ENCODE peak calls at places on chromosomes 2 and 18, in nine cellular contexts. One of them, this sample, is unnamed.

GRCh38 chr18:35456181-35456850 is 41.4 kb downstream of the INO80C start:
- DNase-seq in gastrocnemius medialis: no peak
- DNase-seq in naive thymus-derived CD4-positive, alpha-beta T cell: no peak
- DNase-seq in foreskin fibroblast: no peak
- DNase-seq in neuronal stem cell: no peak
- DNase-seq in A549: peak; percentile 75
- DNase-seq in CD8-positive, alpha-beta memory T cell: no peak
- DNase-seq in keratinocyte: no peak
- DNase-seq in GM12865: no peak
- DNase-seq in this sample: no peak

GRCh38 chr2:68185541-68186164 is 28.0 kb downstream of the PNO1 start:
- DNase-seq in CD8-positive, alpha-beta memory T cell: peak; percentile 41
- DNase-seq in keratinocyte: no peak
- DNase-seq in GM12865: peak; percentile 83
- DNase-seq in foreskin fibroblast: no peak
- DNase-seq in neuronal stem cell: peak; percentile 51
- DNase-seq in naive thymus-derived CD4-positive, alpha-beta T cell: peak; percentile 43
- DNase-seq in A549: peak; percentile 81
- DNase-seq in gastrocnemius medialis: no peak
- DNase-seq in this sample: peak; percentile 40

GRCh38 chr2:128585706-128586105 is 267.0 kb upstream of the HS6ST1 start:
- DNase-seq in GM12865: no peak
- DNase-seq in A549: no peak
- DNase-seq in gastrocnemius medialis: no peak
- DNase-seq in neuronal stem cell: no peak
- DNase-seq in keratinocyte: peak; percentile 67
- DNase-seq in naive thymus-derived CD4-positive, alpha-beta T cell: no peak
- DNase-seq in CD8-positive, alpha-beta memory T cell: no peak
- DNase-seq in foreskin fibroblast: peak; percentile 91
- DNase-seq in this sample: no peak

GRCh38 chr18:46468431-46469180 is 188.4 kb downstream of the LOXHD1 start:
- DNase-seq in naive thymus-derived CD4-positive, alpha-beta T cell: no peak
- DNase-seq in GM12865: no peak
- DNase-seq in neuronal stem cell: no peak
- DNase-seq in CD8-positive, alpha-beta memory T cell: no peak
- DNase-seq in foreskin fibroblast: no peak
- DNase-seq in keratinocyte: no peak
- DNase-seq in gastrocnemius medialis: no peak
- DNase-seq in A549: no peak
- DNase-seq in this sample: no peak

GRCh38 chr2:145595296-145595695 is 1075.4 kb upstream of the ZEB2 start:
- DNase-seq in CD8-positive, alpha-beta memory T cell: no peak
- DNase-seq in foreskin fibroblast: no peak
- DNase-seq in gastrocnemius medialis: no peak
- DNase-seq in keratinocyte: no peak
- DNase-seq in neuronal stem cell: no peak
- DNase-seq in GM12865: no peak
- DNase-seq in naive thymus-derived CD4-positive, alpha-beta T cell: no peak
- DNase-seq in A549: no peak
- DNase-seq in this sample: no peak

GRCh38 chr18:49094136-49094535 is 143.4 kb upstream of the SMAD7 start:
- DNase-seq in GM12865: no peak
- DNase-seq in keratinocyte: no peak
- DNase-seq in CD8-positive, alpha-beta memory T cell: no peak
- DNase-seq in neuronal stem cell: no peak
- DNase-seq in naive thymus-derived CD4-positive, alpha-beta T cell: no peak
- DNase-seq in A549: no peak
- DNase-seq in gastrocnemius medialis: no peak
- DNase-seq in foreskin fibroblast: no peak
- DNase-seq in this sample: no peak

GRCh38 chr2:120869659-120870466 is 134.2 kb downstream of the GLI2 start:
- DNase-seq in foreskin fibroblast: no peak
- DNase-seq in naive thymus-derived CD4-positive, alpha-beta T cell: no peak
- DNase-seq in GM12865: no peak
- DNase-seq in CD8-positive, alpha-beta memory T cell: no peak
- DNase-seq in neuronal stem cell: no peak
- DNase-seq in A549: no peak
- DNase-seq in gastrocnemius medialis: no peak
- DNase-seq in keratinocyte: no peak
- DNase-seq in this sample: no peak

GRCh38 chr18:44729631-44730101 is 49.0 kb downstream of the SETBP1 start:
- DNase-seq in GM12865: peak; percentile 35
- DNase-seq in gastrocnemius medialis: no peak
- DNase-seq in neuronal stem cell: no peak
- DNase-seq in naive thymus-derived CD4-positive, alpha-beta T cell: peak; percentile 45
- DNase-seq in CD8-positive, alpha-beta memory T cell: peak; percentile 70
- DNase-seq in A549: no peak
- DNase-seq in keratinocyte: no peak
- DNase-seq in foreskin fibroblast: peak; percentile 89
- DNase-seq in this sample: no peak

GRCh38 chr18:47931707-47932103 is 1.2 kb upstream of the SMAD2 start:
- DNase-seq in foreskin fibroblast: peak; percentile 26
- DNase-seq in A549: peak; percentile 76
- DNase-seq in gastrocnemius medialis: peak; percentile 9
- DNase-seq in naive thymus-derived CD4-positive, alpha-beta T cell: peak; percentile 29
- DNase-seq in CD8-positive, alpha-beta memory T cell: no peak
- DNase-seq in neuronal stem cell: no peak
- DNase-seq in GM12865: peak; percentile 54
- DNase-seq in keratinocyte: no peak
- DNase-seq in this sample: peak; percentile 29

GRCh38 chr2:223811757-223812156 is 25.6 kb downstream of the AP1S3 start:
- DNase-seq in GM12865: no peak
- DNase-seq in gastrocnemius medialis: no peak
- DNase-seq in A549: no peak
- DNase-seq in keratinocyte: no peak
- DNase-seq in naive thymus-derived CD4-positive, alpha-beta T cell: no peak
- DNase-seq in CD8-positive, alpha-beta memory T cell: no peak
- DNase-seq in neuronal stem cell: no peak
- DNase-seq in foreskin fibroblast: no peak
- DNase-seq in this sample: no peak

GRCh38 chr2:66601624-66602023 is 166.7 kb downstream of the MEIS1 start:
- DNase-seq in gastrocnemius medialis: no peak
- DNase-seq in foreskin fibroblast: no peak
- DNase-seq in neuronal stem cell: no peak
- DNase-seq in CD8-positive, alpha-beta memory T cell: no peak
- DNase-seq in keratinocyte: no peak
- DNase-seq in naive thymus-derived CD4-positive, alpha-beta T cell: no peak
- DNase-seq in GM12865: no peak
- DNase-seq in A549: no peak
- DNase-seq in this sample: no peak

GRCh38 chr2:101823347-101823791 is 125.9 kb downstream of the MAP4K4 start:
- DNase-seq in keratinocyte: no peak
- DNase-seq in GM12865: peak; percentile 75
- DNase-seq in neuronal stem cell: peak; percentile 54
- DNase-seq in naive thymus-derived CD4-positive, alpha-beta T cell: peak; percentile 49
- DNase-seq in foreskin fibroblast: peak; percentile 62
- DNase-seq in gastrocnemius medialis: peak; percentile 13
- DNase-seq in A549: peak; percentile 67
- DNase-seq in CD8-positive, alpha-beta memory T cell: peak; percentile 52
- DNase-seq in this sample: peak; percentile 21

GRCh38 chr2:133821107-133821760 is 253.0 kb upstream of the NCKAP5 start:
- DNase-seq in CD8-positive, alpha-beta memory T cell: no peak
- DNase-seq in keratinocyte: no peak
- DNase-seq in naive thymus-derived CD4-positive, alpha-beta T cell: no peak
- DNase-seq in neuronal stem cell: no peak
- DNase-seq in GM12865: no peak
- DNase-seq in A549: no peak
- DNase-seq in foreskin fibroblast: peak; percentile 88
- DNase-seq in gastrocnemius medialis: no peak
- DNase-seq in this sample: no peak

GRCh38 chr2:217820066-217820819 is 182.6 kb downstream of the TNS1 start:
- DNase-seq in CD8-positive, alpha-beta memory T cell: no peak
- DNase-seq in GM12865: no peak
- DNase-seq in gastrocnemius medialis: no peak
- DNase-seq in foreskin fibroblast: no peak
- DNase-seq in neuronal stem cell: peak; percentile 37
- DNase-seq in A549: no peak
- DNase-seq in naive thymus-derived CD4-positive, alpha-beta T cell: no peak
- DNase-seq in keratinocyte: no peak
- DNase-seq in this sample: no peak

GRCh38 chr2:217817466-217818292 is 185.1 kb downstream of the TNS1 start:
- DNase-seq in GM12865: no peak
- DNase-seq in neuronal stem cell: no peak
- DNase-seq in naive thymus-derived CD4-positive, alpha-beta T cell: no peak
- DNase-seq in A549: no peak
- DNase-seq in keratinocyte: no peak
- DNase-seq in CD8-positive, alpha-beta memory T cell: no peak
- DNase-seq in foreskin fibroblast: no peak
- DNase-seq in gastrocnemius medialis: no peak
- DNase-seq in this sample: no peak

GRCh38 chr2:217820904-217821303 is 181.9 kb downstream of the TNS1 start:
- DNase-seq in naive thymus-derived CD4-positive, alpha-beta T cell: no peak
- DNase-seq in neuronal stem cell: no peak
- DNase-seq in CD8-positive, alpha-beta memory T cell: no peak
- DNase-seq in gastrocnemius medialis: no peak
- DNase-seq in GM12865: no peak
- DNase-seq in A549: no peak
- DNase-seq in foreskin fibroblast: no peak
- DNase-seq in keratinocyte: no peak
- DNase-seq in this sample: no peak

GRCh38 chr2:217816396-217816869 is 186.4 kb downstream of the TNS1 start:
- DNase-seq in foreskin fibroblast: no peak
- DNase-seq in naive thymus-derived CD4-positive, alpha-beta T cell: no peak
- DNase-seq in gastrocnemius medialis: no peak
- DNase-seq in neuronal stem cell: no peak
- DNase-seq in keratinocyte: no peak
- DNase-seq in A549: no peak
- DNase-seq in GM12865: no peak
- DNase-seq in CD8-positive, alpha-beta memory T cell: no peak
- DNase-seq in this sample: no peak

GRCh38 chr2:217818293-217818850 is 184.4 kb downstream of the TNS1 start:
- DNase-seq in gastrocnemius medialis: no peak
- DNase-seq in naive thymus-derived CD4-positive, alpha-beta T cell: no peak
- DNase-seq in A549: no peak
- DNase-seq in GM12865: no peak
- DNase-seq in foreskin fibroblast: no peak
- DNase-seq in CD8-positive, alpha-beta memory T cell: no peak
- DNase-seq in keratinocyte: no peak
- DNase-seq in neuronal stem cell: no peak
- DNase-seq in this sample: no peak
- H3K4me3 ChIP-seq in gastrocnemius medialis: no peak overlapping the region
- H3K4me3 ChIP-seq in naive thymus-derived CD4-positive, alpha-beta T cell: no peak overlapping the region
- H3K4me3 ChIP-seq in A549: no peak overlapping the region
- H3K4me3 ChIP-seq in GM12865: no peak overlapping the region
- H3K4me3 ChIP-seq in foreskin fibroblast: no peak overlapping the region
- H3K4me3 ChIP-seq in CD8-positive, alpha-beta memory T cell: no peak overlapping the region
- H3K4me3 ChIP-seq in keratinocyte: no peak overlapping the region
- H3K4me3 ChIP-seq in neuronal stem cell: no peak overlapping the region
- H3K4me3 ChIP-seq in this sample: no peak overlapping the region

DNA sequence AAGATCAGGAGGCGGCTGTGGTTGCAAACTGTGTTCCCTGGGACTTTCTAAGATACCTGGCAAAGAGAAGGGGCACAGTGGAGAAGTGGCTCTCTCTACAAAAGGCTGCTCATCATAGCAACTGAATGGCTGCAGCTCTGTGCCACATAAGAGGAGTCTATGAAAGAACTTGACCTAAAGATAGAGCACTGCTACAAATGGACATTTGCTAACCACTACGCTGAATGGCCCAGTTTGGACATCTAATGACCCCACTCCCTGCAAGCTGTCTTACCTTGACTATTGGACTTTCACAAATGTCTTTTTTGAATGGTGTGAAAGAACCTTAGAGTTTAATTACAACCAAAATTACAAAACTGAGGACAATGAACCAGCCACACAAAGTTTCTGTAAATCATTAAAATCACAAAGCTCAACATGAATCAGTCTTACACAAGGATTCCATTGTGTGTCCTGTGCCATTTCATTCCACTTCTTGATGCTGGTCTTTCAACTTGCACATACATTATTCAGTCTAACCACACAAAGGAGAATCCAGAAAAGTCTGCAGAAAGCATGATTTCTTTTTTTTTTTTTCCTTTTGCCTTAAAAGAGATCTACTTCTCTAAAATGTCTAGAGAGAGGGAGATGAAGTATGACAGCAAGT is 154.0 kb downstream of the LAMA1 start:
- DNase-seq in GM12865: no peak
- DNase-seq in keratinocyte: no peak
- DNase-seq in gastrocnemius medialis: no peak
- DNase-seq in naive thymus-derived CD4-positive, alpha-beta T cell: no peak
- DNase-seq in neuronal stem cell: no peak
- DNase-seq in CD8-positive, alpha-beta memory T cell: no peak
- DNase-seq in A549: no peak
- DNase-seq in foreskin fibroblast: no peak
- DNase-seq in this sample: no peak
- H3K4me3 ChIP-seq in GM12865: no peak overlapping the region
- H3K4me3 ChIP-seq in keratinocyte: no peak overlapping the region
- H3K4me3 ChIP-seq in gastrocnemius medialis: no peak overlapping the region
- H3K4me3 ChIP-seq in naive thymus-derived CD4-positive, alpha-beta T cell: no peak overlapping the region
- H3K4me3 ChIP-seq in neuronal stem cell: no peak overlapping the region
- H3K4me3 ChIP-seq in CD8-positive, alpha-beta memory T cell: no peak overlapping the region
- H3K4me3 ChIP-seq in A549: no peak overlapping the region
- H3K4me3 ChIP-seq in foreskin fibroblast: no peak overlapping the region
- H3K4me3 ChIP-seq in this sample: no peak overlapping the region

GRCh38 chr2:183123959-183124221 is 353 bp upstream of the NUP35 start:
- DNase-seq in neuronal stem cell: no peak
- DNase-seq in naive thymus-derived CD4-positive, alpha-beta T cell: no peak
- DNase-seq in A549: no peak
- DNase-seq in CD8-positive, alpha-beta memory T cell: no peak
- DNase-seq in gastrocnemius medialis: no peak
- DNase-seq in GM12865: no peak
- DNase-seq in keratinocyte: no peak
- DNase-seq in foreskin fibroblast: no peak
- DNase-seq in this sample: no peak

GRCh38 chr2:183124957-183125255 is 663 bp downstream of the NUP35 start:
- DNase-seq in GM12865: no peak
- DNase-seq in A549: no peak
- DNase-seq in foreskin fibroblast: no peak
- DNase-seq in keratinocyte: no peak
- DNase-seq in naive thymus-derived CD4-positive, alpha-beta T cell: no peak
- DNase-seq in neuronal stem cell: peak; percentile 2
- DNase-seq in gastrocnemius medialis: no peak
- DNase-seq in CD8-positive, alpha-beta memory T cell: no peak
- DNase-seq in this sample: no peak

GRCh38 chr2:183125659-183126341 is 1.6 kb downstream of the NUP35 start:
- DNase-seq in gastrocnemius medialis: no peak
- DNase-seq in A549: no peak
- DNase-seq in keratinocyte: no peak
- DNase-seq in GM12865: no peak
- DNase-seq in foreskin fibroblast: no peak
- DNase-seq in naive thymus-derived CD4-positive, alpha-beta T cell: no peak
- DNase-seq in neuronal stem cell: no peak
- DNase-seq in CD8-positive, alpha-beta memory T cell: no peak
- DNase-seq in this sample: no peak

GRCh38 chr2:183124222-183124956 is at the start of gene NUP35:
- DNase-seq in A549: peak; percentile 94
- DNase-seq in keratinocyte: peak; percentile 41
- DNase-seq in CD8-positive, alpha-beta memory T cell: peak; percentile 83
- DNase-seq in naive thymus-derived CD4-positive, alpha-beta T cell: peak; percentile 80
- DNase-seq in neuronal stem cell: peak; percentile 90
- DNase-seq in gastrocnemius medialis: peak; percentile 66
- DNase-seq in GM12865: peak; percentile 92
- DNase-seq in foreskin fibroblast: peak; percentile 83
- DNase-seq in this sample: peak; percentile 75

GRCh38 chr2:183126635-183127034 is 2.4 kb downstream of the NUP35 start:
- DNase-seq in neuronal stem cell: no peak
- DNase-seq in gastrocnemius medialis: no peak
- DNase-seq in keratinocyte: no peak
- DNase-seq in A549: no peak
- DNase-seq in naive thymus-derived CD4-positive, alpha-beta T cell: no peak
- DNase-seq in CD8-positive, alpha-beta memory T cell: no peak
- DNase-seq in foreskin fibroblast: no peak
- DNase-seq in GM12865: no peak
- DNase-seq in this sample: no peak
- H3K4me3 ChIP-seq in neuronal stem cell: no peak overlapping the region
- H3K4me3 ChIP-seq in gastrocnemius medialis: no peak overlapping the region
- H3K4me3 ChIP-seq in keratinocyte: no peak overlapping the region
- H3K4me3 ChIP-seq in A549: peak overlapping the region; percentile 61
- H3K4me3 ChIP-seq in naive thymus-derived CD4-positive, alpha-beta T cell: no peak overlapping the region
- H3K4me3 ChIP-seq in CD8-positive, alpha-beta memory T cell: no peak overlapping the region
- H3K4me3 ChIP-seq in foreskin fibroblast: no peak overlapping the region
- H3K4me3 ChIP-seq in GM12865: no peak overlapping the region
- H3K4me3 ChIP-seq in this sample: no peak overlapping the region

GRCh38 chr2:122883849-122884248 is 1128.4 kb downstream of the TSN start:
- DNase-seq in neuronal stem cell: no peak
- DNase-seq in foreskin fibroblast: no peak
- DNase-seq in CD8-positive, alpha-beta memory T cell: no peak
- DNase-seq in naive thymus-derived CD4-positive, alpha-beta T cell: no peak
- DNase-seq in A549: no peak
- DNase-seq in GM12865: peak; percentile 13
- DNase-seq in gastrocnemius medialis: no peak
- DNase-seq in keratinocyte: no peak
- DNase-seq in this sample: no peak
- H3K4me3 ChIP-seq in neuronal stem cell: no peak overlapping the region
- H3K4me3 ChIP-seq in foreskin fibroblast: no peak overlapping the region
- H3K4me3 ChIP-seq in CD8-positive, alpha-beta memory T cell: no peak overlapping the region
- H3K4me3 ChIP-seq in naive thymus-derived CD4-positive, alpha-beta T cell: no peak overlapping the region
- H3K4me3 ChIP-seq in A549: no peak overlapping the region
- H3K4me3 ChIP-seq in GM12865: no peak overlapping the region
- H3K4me3 ChIP-seq in gastrocnemius medialis: no peak overlapping the region
- H3K4me3 ChIP-seq in keratinocyte: no peak overlapping the region
- H3K4me3 ChIP-seq in this sample: no peak overlapping the region

This sample was measured in GM12864.